ENCODE peak calls at places on chromosomes 12 and 14, in seven cellular contexts. O is sigmoid colon; N is activated T-helper 1 cell treated with anti-CD3 and anti-CD28 coated beads, Interleukin-2, amount 50 U/mL, for 16 hours; U is adrenal gland; M is Daoy; G is naive thymus-derived CD8-positive, alpha-beta T cell; K is stimulated activated CD4-positive, alpha-beta T cell treated with anti-CD3 and anti-CD28 coated beads, Interleukin-15, amount 100 ng/mL, for 24 hours. I is an unnamed sample.

GRCh38 chr14:50928002-50928635 is 16.2 kb downstream of the PYGL start:
- DNase-seq in K (no peak), O (no peak), U (peak; percentile 43), N (no peak), G (no peak), M (peak; percentile 15), I (peak; percentile 97)

GRCh38 chr12:93514853-93515252 is 47.5 kb downstream of the MRPL42 start:
- DNase-seq in M (peak; percentile 31), G (no peak), N (no peak), O (no peak), U (no peak), K (no peak), I (peak; percentile 69)

GRCh38 chr12:93390565-93391297 is 13.0 kb downstream of the NUDT4 start:
- DNase-seq in K (no peak), G (no peak), N (no peak), U (no peak), M (no peak), O (no peak), I (no peak)

GRCh38 chr12:32025906-32026305 is 66.7 kb downstream of the RESF1 start:
- DNase-seq in K (peak; percentile 60), U (no peak), M (no peak), N (no peak), O (no peak), G (peak; percentile 87), I (no peak)

GRCh38 chr14:33404964-33405574 is 466.4 kb downstream of the NPAS3 start:
- DNase-seq in U (no peak), O (no peak), G (no peak), M (no peak), N (no peak), K (no peak), I (no peak)

GRCh38 chr14:77203611-77204456 is 22.2 kb downstream of the TMEM63C start:
- DNase-seq in O (no peak), N (no peak), G (no peak), K (no peak), M (no peak), U (no peak), I (no peak)

GRCh38 chr12:105580841-105581352 is 250.4 kb downstream of the C12orf75 start:
- DNase-seq in U (peak; percentile 19), K (no peak), O (no peak), G (no peak), N (no peak), M (peak; percentile 27), I (no peak)

GRCh38 chr12:125861299-125862281 is 796.4 kb downstream of the AACS start:
- DNase-seq in K (no peak), M (peak; percentile 70), U (peak; percentile 34), O (peak; percentile 69), N (no peak), G (no peak), I (no peak)

GRCh38 chr12:48903363-48903981 is 21.8 kb downstream of the FKBP11 start:
- DNase-seq in M (peak; percentile 12), U (no peak), O (no peak), N (no peak), K (no peak), G (no peak), I (peak; percentile 31)

GRCh38 chr12:19643635-19644034 is 204.3 kb downstream of the AEBP2 start:
- DNase-seq in G (no peak), N (no peak), U (no peak), M (peak; percentile 8), O (no peak), K (no peak), I (peak; percentile 71)

GRCh38 chr12:91990525-91990924 is 155.1 kb downstream of the BTG1 start:
- DNase-seq in N (no peak), U (no peak), G (no peak), O (no peak), K (no peak), M (no peak), I (no peak)

GRCh38 chr12:106883421-106883820 is 72.3 kb upstream of the TMEM263 start:
- DNase-seq in U (no peak), M (peak; percentile 47), N (no peak), K (no peak), G (no peak), O (no peak), I (peak; percentile 32)

GRCh38 chr12:85278598-85279448 is 1.2 kb upstream of the ALX1 start:
- DNase-seq in M (no peak), K (no peak), N (no peak), G (no peak), U (no peak), O (no peak), I (no peak)

GRCh38 chr14:81990312-81990761 is 456.7 kb upstream of the SEL1L start:
- DNase-seq in O (no peak), U (peak; percentile 70), K (peak; percentile 44), M (peak; percentile 19), N (no peak), G (peak; percentile 31), I (peak; percentile 46)

GRCh38 chr14:52399886-52400599 is 85.9 kb downstream of the PTGER2 start:
- DNase-seq in G (no peak), N (no peak), U (no peak), O (no peak), K (no peak), M (no peak), I (peak; percentile 43)

GRCh38 chr14:88106377-88106776 is 101.4 kb downstream of the GPR65 start:
- DNase-seq in K (no peak), O (no peak), M (no peak), G (no peak), U (no peak), N (no peak), I (no peak)

GRCh38 chr14:23385840-23386657 is 9.2 kb downstream of the CMTM5 start:
- DNase-seq in M (no peak), N (no peak), G (no peak), U (no peak), K (no peak), O (no peak), I (no peak)

GRCh38 chr14:103889313-103890051 is 38.8 kb upstream of the TDRD9 start:
- DNase-seq in K (no peak), N (no peak), M (peak; percentile 74), G (no peak), O (no peak), U (no peak), I (no peak)

GRCh38 chr12:3117628-3118027 is 40.4 kb downstream of the TSPAN9 start:
- DNase-seq in N (no peak), G (no peak), O (no peak), K (no peak), M (no peak), U (no peak), I (peak; percentile 88)

GRCh38 chr14:51638071-51638944 is 13.4 kb upstream of the FRMD6 start:
- DNase-seq in G (no peak), U (no peak), M (peak; percentile 78), O (no peak), N (no peak), K (no peak), I (peak; percentile 91)

GRCh38 chr14:99325016-99325415 is 53.0 kb upstream of the BCL11B start:
- DNase-seq in N (no peak), U (peak; percentile 6), M (no peak), G (no peak), O (no peak), K (no peak), I (no peak)